ENCODE peak calls at places on chromosomes 6 and 20, in four cellular contexts. D is BJ, F is HCT116, P is nephron progenitor cell. C is an unnamed sample.

GRCh38 chr6:82144007-82144851 is 103.3 kb downstream of the IBTK start:
- DNase-seq in D (peak; percentile 92), F (peak; percentile 75), P (no peak), C (peak; percentile 73)

GRCh38 chr6:11428351-11428750 is 109.2 kb upstream of the TMEM170B start:
- DNase-seq in D (no peak), F (no peak), P (no peak), C (no peak)

GRCh38 chr6:51678274-51678673 is 409.1 kb downstream of the PKHD1 start:
- DNase-seq in D (no peak), F (no peak), P (no peak), C (no peak)

GRCh38 chr6:119116712-119117281 is 38.3 kb upstream of the FAM184A start:
- DNase-seq in D (no peak), F (no peak), P (no peak), C (no peak)

GRCh38 chr6:126123226-126123625 is 136.9 kb downstream of the TRMT11 start:
- DNase-seq in D (no peak), F (no peak), P (no peak), C (no peak)

GRCh38 chr6:107999341-107999740 is 41.3 kb upstream of the SEC63 start:
- DNase-seq in D (no peak), F (no peak), P (peak; percentile 8), C (no peak)

GRCh38 chr6:140713495-140713894 is 1339.0 kb upstream of the CITED2 start:
- DNase-seq in D (no peak), F (no peak), P (no peak), C (no peak)

GRCh38 chr6:50994026-50994720 is 175.5 kb downstream of the TFAP2B start:
- DNase-seq in D (no peak), F (no peak), P (no peak), C (no peak)

GRCh38 chr20:22374678-22375590 is 209.4 kb downstream of the FOXA2 start:
- DNase-seq in D (no peak), F (no peak), P (no peak), C (no peak)

GRCh38 chr6:11798096-11798495 is 19.5 kb upstream of the ADTRP start:
- DNase-seq in D (peak; percentile 44), F (no peak), P (no peak), C (no peak)

GRCh38 chr20:41984031-41984430 is 365.9 kb upstream of the CHD6 start:
- DNase-seq in D (no peak), F (no peak), P (no peak), C (no peak)

GRCh38 chr6:29653452-29654038 is 3.3 kb upstream of the MOG start:
- DNase-seq in D (no peak), F (peak; percentile 74), P (peak; percentile 49), C (peak; percentile 57)

GRCh38 chr6:3228046-3228671 is 706 bp upstream of the TUBB2B start:
- DNase-seq in D (no peak), F (no peak), P (peak; percentile 80), C (no peak)

GRCh38 chr20:53917145-53918009 is 153.0 kb downstream of the BCAS1 start:
- DNase-seq in D (no peak), F (no peak), P (no peak), C (no peak)

GRCh38 chr20:5642155-5642981 is 107.8 kb upstream of the SHLD1 start:
- DNase-seq in D (no peak), F (no peak), P (no peak), C (no peak)

GRCh38 chr6:26180346-26180745 is 93.1 kb downstream of the HFE start:
- DNase-seq in D (no peak), F (no peak), P (no peak), C (no peak)

GRCh38 chr6:54846243-54846856 is at the start of gene FAM83B:
- DNase-seq in D (no peak), F (peak; percentile 61), P (peak; percentile 56), C (no peak)

GRCh38 chr6:147154454-147154853 is 49.8 kb upstream of the STXBP5 start:
- DNase-seq in D (no peak), F (no peak), P (no peak), C (no peak)

GRCh38 chr6:127858992-127859391 is 41.9 kb downstream of the THEMIS start:
- DNase-seq in D (no peak), F (no peak), P (no peak), C (no peak)

GRCh38 chr20:37543828-37544227 is 16.2 kb upstream of the BLCAP start:
- DNase-seq in D (no peak), F (no peak), P (no peak), C (no peak)

GRCh38 chr6:116371384-116372209 is 850 bp downstream of the DSE start:
- DNase-seq in D (peak; percentile 65), F (peak; percentile 42), P (peak; percentile 76), C (peak; percentile 81)

GRCh38 chr6:72952808-72953630 is 272.3 kb downstream of the KHDC1L start:
- DNase-seq in D (no peak), F (no peak), P (no peak), C (no peak)

GRCh38 chr6:13355969-13356368 is 27.6 kb upstream of the TBC1D7 start:
- DNase-seq in D (no peak), F (no peak), P (no peak), C (no peak)

GRCh38 chr20:39880890-39881289 is 808.1 kb downstream of the MAFB start:
- DNase-seq in D (no peak), F (no peak), P (no peak), C (no peak)

GRCh38 chr6:129183681-129184216 is 300.8 kb downstream of the LAMA2 start:
- DNase-seq in D (no peak), F (peak; percentile 56), P (no peak), C (no peak)

GRCh38 chr20:32623667-32624157 is 38.6 kb upstream of the NOL4L start:
- DNase-seq in D (no peak), F (no peak), P (peak; percentile 48), C (no peak)

GRCh38 chr20:24732076-24732475 is 217.0 kb upstream of the CST7 start:
- DNase-seq in D (no peak), F (no peak), P (no peak), C (no peak)

GRCh38 chr20:47487175-47487917 is 14.3 kb upstream of the NCOA3 start:
- DNase-seq in D (no peak), F (no peak), P (no peak), C (no peak)

GRCh38 chr20:24770628-24771556 is 178.2 kb upstream of the CST7 start:
- DNase-seq in D (no peak), F (no peak), P (no peak), C (no peak)

GRCh38 chr20:50093240-50093639 is 19.7 kb downstream of the UBE2V1 start:
- DNase-seq in D (no peak), F (no peak), P (no peak), C (no peak)

GRCh38 chr6:135212935-135213334 is 31.8 kb downstream of the MYB start:
- DNase-seq in D (peak; percentile 26), F (no peak), P (no peak), C (no peak)

GRCh38 chr6:135722679-135723078 is 128.8 kb upstream of the PDE7B start:
- DNase-seq in D (peak; percentile 65), F (peak; percentile 86), P (no peak), C (peak; percentile 60)

GRCh38 chr6:157976345-157977175 is 5.1 kb upstream of the SYNJ2 start:
- DNase-seq in D (no peak), F (no peak), P (no peak), C (no peak)

GRCh38 chr6:138680085-138680484 is 93.5 kb upstream of the CCDC28A start:
- DNase-seq in D (no peak), F (no peak), P (no peak), C (no peak)
- TF ChIP-seq CTCF in D (no peak), F (no peak), P (no peak), C (no peak)

GRCh38 chr6:27631614-27631925 is 158.7 kb upstream of the ZNF184 start:
- DNase-seq in D (no peak), F (no peak), P (no peak), C (no peak)

DNA sequence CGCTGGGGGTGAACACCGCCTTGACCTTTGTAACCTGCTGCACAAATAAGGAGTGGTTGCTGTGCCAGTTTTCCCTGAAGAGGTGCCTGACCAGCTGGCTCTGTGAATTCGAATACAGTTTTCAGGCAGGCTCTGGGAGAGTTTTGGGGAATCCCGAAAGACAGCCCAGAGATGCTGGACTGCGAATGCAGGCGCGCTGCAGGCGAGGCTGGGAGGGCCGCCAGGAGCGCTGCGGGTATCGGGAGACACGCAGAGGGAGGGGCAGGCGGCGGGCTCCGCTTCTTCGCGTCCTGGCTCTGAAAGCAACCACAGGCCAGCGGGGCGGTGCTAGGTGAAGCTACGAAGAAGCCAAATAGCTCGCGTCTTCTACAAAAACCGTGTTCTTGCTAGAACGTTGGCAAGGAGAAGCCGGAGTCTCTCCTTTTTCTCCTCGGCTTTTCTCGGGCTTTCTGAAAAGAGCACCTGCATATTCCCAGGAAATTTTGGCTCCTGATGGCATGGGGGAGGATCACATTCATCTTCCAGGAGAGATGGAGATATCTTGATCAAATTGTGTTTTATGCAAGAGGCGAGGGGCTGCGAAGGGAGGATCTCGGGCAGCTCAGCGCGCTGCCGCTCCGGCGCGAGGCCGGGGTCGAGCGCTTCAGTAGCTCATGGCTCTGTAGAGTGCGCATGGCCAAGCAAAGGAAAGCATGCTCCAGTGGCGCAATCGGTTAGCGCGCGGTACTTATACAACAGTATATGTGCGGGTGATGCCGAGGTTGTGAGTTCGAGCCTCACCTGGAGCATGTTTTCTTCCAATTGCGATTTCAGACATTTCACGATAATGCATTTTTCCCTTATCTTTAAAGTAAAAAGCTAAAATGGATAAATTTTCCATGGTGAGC is 158.1 kb upstream of the ZNF184 start:
- DNase-seq in D (no peak), F (peak; percentile 44), P (peak; percentile 85), C (no peak)
- TF ChIP-seq CTCF in D (no peak), F (no peak), P (no peak), C (no peak)

GRCh38 chr20:46406200-46406985 is at the start of gene ELMO2:
- DNase-seq in D (peak; percentile 77), F (peak; percentile 89), P (peak; percentile 98), C (peak; percentile 90)
- TF ChIP-seq CTCF in D (no peak), F (no peak), P (no peak), C (no peak)

GRCh38 chr6:148179786-148180185 is 162.9 kb upstream of the SASH1 start:
- DNase-seq in D (no peak), F (peak; percentile 10), P (no peak), C (no peak)
- TF ChIP-seq CTCF in D (peak; percentile 65), F (peak; percentile 48), P (no peak), C (peak; percentile 66)

DNA sequence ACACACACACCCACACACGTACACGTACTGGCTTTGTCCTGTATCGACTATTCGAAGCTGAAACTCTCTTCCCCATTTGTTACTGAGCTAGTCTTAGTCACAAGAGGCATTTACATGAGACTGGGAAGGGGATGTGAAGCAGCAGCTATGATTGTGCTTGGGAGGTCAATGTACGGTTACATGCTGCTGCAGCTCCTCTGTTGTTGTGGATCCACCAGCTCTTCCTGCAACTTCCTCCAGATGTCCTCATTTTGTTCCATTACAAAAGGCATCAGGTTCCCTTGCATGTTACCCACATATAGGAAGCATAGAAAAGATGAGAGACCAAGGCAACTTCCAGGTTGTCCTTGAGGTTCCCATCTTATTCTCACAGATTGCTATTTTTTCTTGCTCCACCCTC is 612.4 kb upstream of the IMPG1 start:
- DNase-seq in D (no peak), F (no peak), P (no peak), C (no peak)
- TF ChIP-seq CTCF in D (no peak), F (no peak), P (no peak), C (no peak)

GRCh38 chr20:62404761-62405107 is 2.4 kb downstream of the CABLES2 start:
- DNase-seq in D (no peak), F (no peak), P (no peak), C (no peak)

GRCh38 chr20:62404112-62404665 is 2.9 kb downstream of the CABLES2 start:
- DNase-seq in D (no peak), F (no peak), P (no peak), C (no peak)

GRCh38 chr20:62406635-62407176 is 379 bp downstream of the CABLES2 start:
- DNase-seq in D (no peak), F (no peak), P (no peak), C (no peak)

GRCh38 chr20:62405981-62406513 is 1.0 kb downstream of the CABLES2 start:
- DNase-seq in D (no peak), F (no peak), P (no peak), C (no peak)

GRCh38 chr20:62405108-62405980 is 1.7 kb downstream of the CABLES2 start:
- DNase-seq in D (no peak), F (no peak), P (peak; percentile 66), C (no peak)
- TF ChIP-seq CTCF in D (peak; percentile 67), F (peak; percentile 59), P (peak; percentile 70), C (peak; percentile 49)